ENCODE peak calls at places on chromosomes 12 and 14, in ten cellular contexts. One of them, this sample, is unnamed.

GRCh38 chr12:69578283-69578682 is 7.0 kb upstream of the CCT2 start:
- DNase-seq in hypothalamus: no peak
- DNase-seq in HEK293T: no peak
- DNase-seq in choroid plexus epithelial cell: no peak
- DNase-seq in H4: no peak
- DNase-seq in fibroblast of lung: no peak
- DNase-seq in effector memory CD8-positive, alpha-beta T cell: no peak
- DNase-seq in EH: no peak
- DNase-seq in activated CD4-positive, CD25-positive, alpha-beta regulatory T cell: no peak
- DNase-seq in activated CD4-positive, alpha-beta T cell treated with anti-CD3 and anti-CD28 coated beads for 48 hours: no peak
- DNase-seq in this sample: no peak

GRCh38 chr14:59221558-59221957 is 33.1 kb downstream of the DAAM1 start:
- DNase-seq in H4: no peak
- DNase-seq in effector memory CD8-positive, alpha-beta T cell: no peak
- DNase-seq in hypothalamus: no peak
- DNase-seq in HEK293T: no peak
- DNase-seq in EH: peak; percentile 29
- DNase-seq in activated CD4-positive, CD25-positive, alpha-beta regulatory T cell: no peak
- DNase-seq in choroid plexus epithelial cell: no peak
- DNase-seq in activated CD4-positive, alpha-beta T cell treated with anti-CD3 and anti-CD28 coated beads for 48 hours: no peak
- DNase-seq in fibroblast of lung: no peak
- DNase-seq in this sample: no peak

GRCh38 chr14:101006008-101006407 is 102.5 kb upstream of the RTL1 start:
- DNase-seq in EH: no peak
- DNase-seq in effector memory CD8-positive, alpha-beta T cell: no peak
- DNase-seq in choroid plexus epithelial cell: no peak
- DNase-seq in HEK293T: no peak
- DNase-seq in H4: no peak
- DNase-seq in fibroblast of lung: no peak
- DNase-seq in activated CD4-positive, CD25-positive, alpha-beta regulatory T cell: no peak
- DNase-seq in activated CD4-positive, alpha-beta T cell treated with anti-CD3 and anti-CD28 coated beads for 48 hours: no peak
- DNase-seq in hypothalamus: no peak
- DNase-seq in this sample: no peak

GRCh38 chr14:85359505-85359904 is 170.4 kb upstream of the FLRT2 start:
- DNase-seq in HEK293T: no peak
- DNase-seq in EH: no peak
- DNase-seq in fibroblast of lung: no peak
- DNase-seq in hypothalamus: no peak
- DNase-seq in activated CD4-positive, alpha-beta T cell treated with anti-CD3 and anti-CD28 coated beads for 48 hours: no peak
- DNase-seq in H4: no peak
- DNase-seq in choroid plexus epithelial cell: peak; percentile 4
- DNase-seq in activated CD4-positive, CD25-positive, alpha-beta regulatory T cell: no peak
- DNase-seq in effector memory CD8-positive, alpha-beta T cell: no peak
- DNase-seq in this sample: no peak

GRCh38 chr12:91432079-91432478 is 249.5 kb upstream of the DCN start:
- DNase-seq in H4: peak; percentile 65
- DNase-seq in fibroblast of lung: peak; percentile 50
- DNase-seq in choroid plexus epithelial cell: peak; percentile 90
- DNase-seq in activated CD4-positive, CD25-positive, alpha-beta regulatory T cell: no peak
- DNase-seq in EH: peak; percentile 13
- DNase-seq in activated CD4-positive, alpha-beta T cell treated with anti-CD3 and anti-CD28 coated beads for 48 hours: no peak
- DNase-seq in HEK293T: no peak
- DNase-seq in effector memory CD8-positive, alpha-beta T cell: no peak
- DNase-seq in hypothalamus: no peak
- DNase-seq in this sample: peak; percentile 17

GRCh38 chr12:45208604-45209487 is 7.0 kb upstream of the ANO6 start:
- DNase-seq in fibroblast of lung: peak; percentile 82
- DNase-seq in effector memory CD8-positive, alpha-beta T cell: no peak
- DNase-seq in activated CD4-positive, CD25-positive, alpha-beta regulatory T cell: no peak
- DNase-seq in hypothalamus: no peak
- DNase-seq in choroid plexus epithelial cell: peak; percentile 60
- DNase-seq in EH: peak; percentile 77
- DNase-seq in HEK293T: no peak
- DNase-seq in H4: peak; percentile 42
- DNase-seq in activated CD4-positive, alpha-beta T cell treated with anti-CD3 and anti-CD28 coated beads for 48 hours: peak; percentile 30
- DNase-seq in this sample: peak; percentile 54

GRCh38 chr14:92122351-92122677 is 545 bp downstream of the CPSF2 start:
- DNase-seq in choroid plexus epithelial cell: peak; percentile 50
- DNase-seq in fibroblast of lung: peak; percentile 41
- DNase-seq in H4: no peak
- DNase-seq in EH: peak; percentile 47
- DNase-seq in activated CD4-positive, alpha-beta T cell treated with anti-CD3 and anti-CD28 coated beads for 48 hours: peak; percentile 17
- DNase-seq in hypothalamus: no peak
- DNase-seq in HEK293T: no peak
- DNase-seq in effector memory CD8-positive, alpha-beta T cell: no peak
- DNase-seq in activated CD4-positive, CD25-positive, alpha-beta regulatory T cell: no peak
- DNase-seq in this sample: no peak

GRCh38 chr12:22101749-22102243 is 55.8 kb downstream of the CMAS start:
- DNase-seq in activated CD4-positive, alpha-beta T cell treated with anti-CD3 and anti-CD28 coated beads for 48 hours: peak; percentile 32
- DNase-seq in hypothalamus: no peak
- DNase-seq in activated CD4-positive, CD25-positive, alpha-beta regulatory T cell: no peak
- DNase-seq in choroid plexus epithelial cell: peak; percentile 71
- DNase-seq in HEK293T: no peak
- DNase-seq in EH: peak; percentile 60
- DNase-seq in H4: peak; percentile 87
- DNase-seq in effector memory CD8-positive, alpha-beta T cell: no peak
- DNase-seq in fibroblast of lung: peak; percentile 95
- DNase-seq in this sample: peak; percentile 81

GRCh38 chr12:124768462-124769165 is 95.0 kb downstream of the SCARB1 start:
- DNase-seq in hypothalamus: no peak
- DNase-seq in choroid plexus epithelial cell: no peak
- DNase-seq in fibroblast of lung: no peak
- DNase-seq in effector memory CD8-positive, alpha-beta T cell: no peak
- DNase-seq in HEK293T: no peak
- DNase-seq in EH: peak; percentile 79
- DNase-seq in H4: peak; percentile 36
- DNase-seq in activated CD4-positive, alpha-beta T cell treated with anti-CD3 and anti-CD28 coated beads for 48 hours: no peak
- DNase-seq in activated CD4-positive, CD25-positive, alpha-beta regulatory T cell: no peak
- DNase-seq in this sample: no peak